ENCODE peak calls at places on chromosomes 12 and 14, in seven cellular contexts. One of them, this sample, is unnamed.

GRCh38 chr12:48985901-48986300 is 7.8 kb downstream of the WNT1 start:
- DNase-seq in AML-193: no peak
- DNase-seq in fibroblast of villous mesenchyme: no peak
- DNase-seq in stimulated activated CD4-positive, alpha-beta T cell treated with anti-CD3 and anti-CD28 coated beads, Interleukin-1b, Interleukin-23, amount 100 ng/mL, for 1 hour: no peak
- DNase-seq in astrocyte of the hippocampus: no peak
- DNase-seq in progenitor cell of endocrine pancreas: no peak
- DNase-seq in activated naive CD8-positive, alpha-beta T cell treated with anti-CD3 and anti-CD28 coated beads for 36 hours: no peak
- DNase-seq in this sample: no peak

GRCh38 chr14:102902086-102902485 is 20.4 kb upstream of the AMN start:
- DNase-seq in AML-193: no peak
- DNase-seq in fibroblast of villous mesenchyme: no peak
- DNase-seq in stimulated activated CD4-positive, alpha-beta T cell treated with anti-CD3 and anti-CD28 coated beads, Interleukin-1b, Interleukin-23, amount 100 ng/mL, for 1 hour: no peak
- DNase-seq in astrocyte of the hippocampus: no peak
- DNase-seq in progenitor cell of endocrine pancreas: no peak
- DNase-seq in activated naive CD8-positive, alpha-beta T cell treated with anti-CD3 and anti-CD28 coated beads for 36 hours: no peak
- DNase-seq in this sample: no peak

GRCh38 chr12:6228535-6229223 is 28.5 kb downstream of the CD9 start:
- DNase-seq in AML-193: no peak
- DNase-seq in fibroblast of villous mesenchyme: peak
- DNase-seq in stimulated activated CD4-positive, alpha-beta T cell treated with anti-CD3 and anti-CD28 coated beads, Interleukin-1b, Interleukin-23, amount 100 ng/mL, for 1 hour: no peak
- DNase-seq in astrocyte of the hippocampus: no peak
- DNase-seq in progenitor cell of endocrine pancreas: no peak
- DNase-seq in activated naive CD8-positive, alpha-beta T cell treated with anti-CD3 and anti-CD28 coated beads for 36 hours: no peak
- DNase-seq in this sample: no peak

GRCh38 chr14:52043690-52044089 is 25.2 kb downstream of the NID2 start:
- DNase-seq in AML-193: no peak
- DNase-seq in fibroblast of villous mesenchyme: peak
- DNase-seq in stimulated activated CD4-positive, alpha-beta T cell treated with anti-CD3 and anti-CD28 coated beads, Interleukin-1b, Interleukin-23, amount 100 ng/mL, for 1 hour: no peak
- DNase-seq in astrocyte of the hippocampus: no peak
- DNase-seq in progenitor cell of endocrine pancreas: peak
- DNase-seq in activated naive CD8-positive, alpha-beta T cell treated with anti-CD3 and anti-CD28 coated beads for 36 hours: peak
- DNase-seq in this sample: no peak

GRCh38 chr14:73245401-73246325 is 8.4 kb downstream of the PAPLN start:
- DNase-seq in AML-193: peak
- DNase-seq in fibroblast of villous mesenchyme: no peak
- DNase-seq in stimulated activated CD4-positive, alpha-beta T cell treated with anti-CD3 and anti-CD28 coated beads, Interleukin-1b, Interleukin-23, amount 100 ng/mL, for 1 hour: no peak
- DNase-seq in astrocyte of the hippocampus: peak
- DNase-seq in progenitor cell of endocrine pancreas: no peak
- DNase-seq in activated naive CD8-positive, alpha-beta T cell treated with anti-CD3 and anti-CD28 coated beads for 36 hours: peak
- DNase-seq in this sample: peak

GRCh38 chr12:13968281-13968680 is 13.1 kb downstream of the GRIN2B start:
- DNase-seq in AML-193: no peak
- DNase-seq in fibroblast of villous mesenchyme: no peak
- DNase-seq in stimulated activated CD4-positive, alpha-beta T cell treated with anti-CD3 and anti-CD28 coated beads, Interleukin-1b, Interleukin-23, amount 100 ng/mL, for 1 hour: no peak
- DNase-seq in astrocyte of the hippocampus: no peak
- DNase-seq in progenitor cell of endocrine pancreas: no peak
- DNase-seq in activated naive CD8-positive, alpha-beta T cell treated with anti-CD3 and anti-CD28 coated beads for 36 hours: no peak
- DNase-seq in this sample: no peak

GRCh38 chr12:59937148-59937547 is 341.3 kb downstream of the SLC16A7 start:
- DNase-seq in AML-193: no peak
- DNase-seq in fibroblast of villous mesenchyme: no peak
- DNase-seq in stimulated activated CD4-positive, alpha-beta T cell treated with anti-CD3 and anti-CD28 coated beads, Interleukin-1b, Interleukin-23, amount 100 ng/mL, for 1 hour: no peak
- DNase-seq in astrocyte of the hippocampus: peak
- DNase-seq in progenitor cell of endocrine pancreas: no peak
- DNase-seq in activated naive CD8-positive, alpha-beta T cell treated with anti-CD3 and anti-CD28 coated beads for 36 hours: no peak
- DNase-seq in this sample: no peak

GRCh38 chr12:67788118-67788517 is 139.6 kb downstream of the DYRK2 start:
- DNase-seq in AML-193: no peak
- DNase-seq in fibroblast of villous mesenchyme: no peak
- DNase-seq in stimulated activated CD4-positive, alpha-beta T cell treated with anti-CD3 and anti-CD28 coated beads, Interleukin-1b, Interleukin-23, amount 100 ng/mL, for 1 hour: no peak
- DNase-seq in astrocyte of the hippocampus: no peak
- DNase-seq in progenitor cell of endocrine pancreas: no peak
- DNase-seq in activated naive CD8-positive, alpha-beta T cell treated with anti-CD3 and anti-CD28 coated beads for 36 hours: no peak
- DNase-seq in this sample: no peak

GRCh38 chr12:104966677-104967076 is 8.6 kb upstream of the SLC41A2 start:
- DNase-seq in AML-193: no peak
- DNase-seq in fibroblast of villous mesenchyme: no peak
- DNase-seq in stimulated activated CD4-positive, alpha-beta T cell treated with anti-CD3 and anti-CD28 coated beads, Interleukin-1b, Interleukin-23, amount 100 ng/mL, for 1 hour: no peak
- DNase-seq in astrocyte of the hippocampus: no peak
- DNase-seq in progenitor cell of endocrine pancreas: no peak
- DNase-seq in activated naive CD8-positive, alpha-beta T cell treated with anti-CD3 and anti-CD28 coated beads for 36 hours: no peak
- DNase-seq in this sample: no peak

GRCh38 chr14:74891870-74892269 is 10.2 kb downstream of the DLST start:
- DNase-seq in AML-193: no peak
- DNase-seq in fibroblast of villous mesenchyme: peak
- DNase-seq in stimulated activated CD4-positive, alpha-beta T cell treated with anti-CD3 and anti-CD28 coated beads, Interleukin-1b, Interleukin-23, amount 100 ng/mL, for 1 hour: no peak
- DNase-seq in astrocyte of the hippocampus: peak
- DNase-seq in progenitor cell of endocrine pancreas: no peak
- DNase-seq in activated naive CD8-positive, alpha-beta T cell treated with anti-CD3 and anti-CD28 coated beads for 36 hours: no peak
- DNase-seq in this sample: no peak

GRCh38 chr14:96574633-96575191 is 72.5 kb downstream of the PAPOLA start:
- DNase-seq in AML-193: no peak
- DNase-seq in fibroblast of villous mesenchyme: no peak
- DNase-seq in stimulated activated CD4-positive, alpha-beta T cell treated with anti-CD3 and anti-CD28 coated beads, Interleukin-1b, Interleukin-23, amount 100 ng/mL, for 1 hour: no peak
- DNase-seq in astrocyte of the hippocampus: peak
- DNase-seq in progenitor cell of endocrine pancreas: no peak
- DNase-seq in activated naive CD8-positive, alpha-beta T cell treated with anti-CD3 and anti-CD28 coated beads for 36 hours: no peak
- DNase-seq in this sample: no peak

GRCh38 chr12:131390408-131391100 is 320.3 kb upstream of the SFSWAP start:
- DNase-seq in AML-193: no peak
- DNase-seq in fibroblast of villous mesenchyme: no peak
- DNase-seq in stimulated activated CD4-positive, alpha-beta T cell treated with anti-CD3 and anti-CD28 coated beads, Interleukin-1b, Interleukin-23, amount 100 ng/mL, for 1 hour: no peak
- DNase-seq in astrocyte of the hippocampus: peak
- DNase-seq in progenitor cell of endocrine pancreas: peak
- DNase-seq in activated naive CD8-positive, alpha-beta T cell treated with anti-CD3 and anti-CD28 coated beads for 36 hours: no peak
- DNase-seq in this sample: peak

GRCh38 chr12:57236224-57236924 is 6.9 kb downstream of the SHMT2 start:
- DNase-seq in AML-193: no peak
- DNase-seq in fibroblast of villous mesenchyme: no peak
- DNase-seq in stimulated activated CD4-positive, alpha-beta T cell treated with anti-CD3 and anti-CD28 coated beads, Interleukin-1b, Interleukin-23, amount 100 ng/mL, for 1 hour: no peak
- DNase-seq in astrocyte of the hippocampus: no peak
- DNase-seq in progenitor cell of endocrine pancreas: no peak
- DNase-seq in activated naive CD8-positive, alpha-beta T cell treated with anti-CD3 and anti-CD28 coated beads for 36 hours: no peak
- DNase-seq in this sample: no peak

GRCh38 chr14:102279282-102279681 is 25.7 kb downstream of the MOK start:
- DNase-seq in AML-193: no peak
- DNase-seq in fibroblast of villous mesenchyme: no peak
- DNase-seq in stimulated activated CD4-positive, alpha-beta T cell treated with anti-CD3 and anti-CD28 coated beads, Interleukin-1b, Interleukin-23, amount 100 ng/mL, for 1 hour: no peak
- DNase-seq in astrocyte of the hippocampus: no peak
- DNase-seq in progenitor cell of endocrine pancreas: no peak
- DNase-seq in activated naive CD8-positive, alpha-beta T cell treated with anti-CD3 and anti-CD28 coated beads for 36 hours: no peak
- DNase-seq in this sample: no peak

GRCh38 chr12:119415714-119416113 is 81.2 kb downstream of the CCDC60 start:
- DNase-seq in AML-193: no peak
- DNase-seq in fibroblast of villous mesenchyme: peak
- DNase-seq in stimulated activated CD4-positive, alpha-beta T cell treated with anti-CD3 and anti-CD28 coated beads, Interleukin-1b, Interleukin-23, amount 100 ng/mL, for 1 hour: no peak
- DNase-seq in astrocyte of the hippocampus: no peak
- DNase-seq in progenitor cell of endocrine pancreas: no peak
- DNase-seq in activated naive CD8-positive, alpha-beta T cell treated with anti-CD3 and anti-CD28 coated beads for 36 hours: no peak
- DNase-seq in this sample: no peak

GRCh38 chr12:113157218-113157859 is 7.8 kb downstream of the CFAP73 start:
- DNase-seq in AML-193: no peak
- DNase-seq in fibroblast of villous mesenchyme: no peak
- DNase-seq in stimulated activated CD4-positive, alpha-beta T cell treated with anti-CD3 and anti-CD28 coated beads, Interleukin-1b, Interleukin-23, amount 100 ng/mL, for 1 hour: no peak
- DNase-seq in astrocyte of the hippocampus: no peak
- DNase-seq in progenitor cell of endocrine pancreas: no peak
- DNase-seq in activated naive CD8-positive, alpha-beta T cell treated with anti-CD3 and anti-CD28 coated beads for 36 hours: no peak
- DNase-seq in this sample: no peak

GRCh38 chr14:38145142-38145541 is 62.6 kb upstream of the SSTR1 start:
- DNase-seq in AML-193: no peak
- DNase-seq in fibroblast of villous mesenchyme: no peak
- DNase-seq in stimulated activated CD4-positive, alpha-beta T cell treated with anti-CD3 and anti-CD28 coated beads, Interleukin-1b, Interleukin-23, amount 100 ng/mL, for 1 hour: no peak
- DNase-seq in astrocyte of the hippocampus: no peak
- DNase-seq in progenitor cell of endocrine pancreas: no peak
- DNase-seq in activated naive CD8-positive, alpha-beta T cell treated with anti-CD3 and anti-CD28 coated beads for 36 hours: no peak
- DNase-seq in this sample: no peak

GRCh38 chr12:128856035-128856790 is 2.9 kb downstream of the GLT1D1 start:
- DNase-seq in AML-193: no peak
- DNase-seq in fibroblast of villous mesenchyme: no peak
- DNase-seq in stimulated activated CD4-positive, alpha-beta T cell treated with anti-CD3 and anti-CD28 coated beads, Interleukin-1b, Interleukin-23, amount 100 ng/mL, for 1 hour: no peak
- DNase-seq in astrocyte of the hippocampus: no peak
- DNase-seq in progenitor cell of endocrine pancreas: no peak
- DNase-seq in activated naive CD8-positive, alpha-beta T cell treated with anti-CD3 and anti-CD28 coated beads for 36 hours: no peak
- DNase-seq in this sample: no peak

GRCh38 chr14:95575820-95576473 is 41.1 kb downstream of the GLRX5 start:
- DNase-seq in AML-193: no peak
- DNase-seq in fibroblast of villous mesenchyme: no peak
- DNase-seq in stimulated activated CD4-positive, alpha-beta T cell treated with anti-CD3 and anti-CD28 coated beads, Interleukin-1b, Interleukin-23, amount 100 ng/mL, for 1 hour: no peak
- DNase-seq in astrocyte of the hippocampus: no peak
- DNase-seq in progenitor cell of endocrine pancreas: no peak
- DNase-seq in activated naive CD8-positive, alpha-beta T cell treated with anti-CD3 and anti-CD28 coated beads for 36 hours: no peak
- DNase-seq in this sample: no peak

GRCh38 chr12:6961695-6962284 is 8.7 kb downstream of the PHB2 start:
- DNase-seq in AML-193: no peak
- DNase-seq in fibroblast of villous mesenchyme: peak
- DNase-seq in stimulated activated CD4-positive, alpha-beta T cell treated with anti-CD3 and anti-CD28 coated beads, Interleukin-1b, Interleukin-23, amount 100 ng/mL, for 1 hour: no peak
- DNase-seq in astrocyte of the hippocampus: peak
- DNase-seq in progenitor cell of endocrine pancreas: peak
- DNase-seq in activated naive CD8-positive, alpha-beta T cell treated with anti-CD3 and anti-CD28 coated beads for 36 hours: peak
- DNase-seq in this sample: peak

GRCh38 chr14:65432361-65432948 is 19.9 kb downstream of the FUT8 start:
- DNase-seq in AML-193: no peak
- DNase-seq in fibroblast of villous mesenchyme: no peak
- DNase-seq in stimulated activated CD4-positive, alpha-beta T cell treated with anti-CD3 and anti-CD28 coated beads, Interleukin-1b, Interleukin-23, amount 100 ng/mL, for 1 hour: no peak
- DNase-seq in astrocyte of the hippocampus: peak
- DNase-seq in progenitor cell of endocrine pancreas: no peak
- DNase-seq in activated naive CD8-positive, alpha-beta T cell treated with anti-CD3 and anti-CD28 coated beads for 36 hours: no peak
- DNase-seq in this sample: no peak

GRCh38 chr14:105414456-105415371 is 4.9 kb upstream of the MTA1 start:
- DNase-seq in AML-193: peak
- DNase-seq in fibroblast of villous mesenchyme: peak
- DNase-seq in stimulated activated CD4-positive, alpha-beta T cell treated with anti-CD3 and anti-CD28 coated beads, Interleukin-1b, Interleukin-23, amount 100 ng/mL, for 1 hour: peak
- DNase-seq in astrocyte of the hippocampus: peak
- DNase-seq in progenitor cell of endocrine pancreas: peak
- DNase-seq in activated naive CD8-positive, alpha-beta T cell treated with anti-CD3 and anti-CD28 coated beads for 36 hours: peak
- DNase-seq in this sample: peak

GRCh38 chr12:50102648-50103309 is 1.0 kb upstream of the GPD1 start:
- DNase-seq in AML-193: no peak
- DNase-seq in fibroblast of villous mesenchyme: no peak
- DNase-seq in stimulated activated CD4-positive, alpha-beta T cell treated with anti-CD3 and anti-CD28 coated beads, Interleukin-1b, Interleukin-23, amount 100 ng/mL, for 1 hour: no peak
- DNase-seq in astrocyte of the hippocampus: no peak
- DNase-seq in progenitor cell of endocrine pancreas: no peak
- DNase-seq in activated naive CD8-positive, alpha-beta T cell treated with anti-CD3 and anti-CD28 coated beads for 36 hours: no peak
- DNase-seq in this sample: no peak

GRCh38 chr14:78278464-78278863 is 108.3 kb downstream of the NRXN3 start:
- DNase-seq in AML-193: no peak
- DNase-seq in fibroblast of villous mesenchyme: no peak
- DNase-seq in stimulated activated CD4-positive, alpha-beta T cell treated with anti-CD3 and anti-CD28 coated beads, Interleukin-1b, Interleukin-23, amount 100 ng/mL, for 1 hour: no peak
- DNase-seq in astrocyte of the hippocampus: no peak
- DNase-seq in progenitor cell of endocrine pancreas: no peak
- DNase-seq in activated naive CD8-positive, alpha-beta T cell treated with anti-CD3 and anti-CD28 coated beads for 36 hours: no peak
- DNase-seq in this sample: no peak

GRCh38 chr12:115404761-115405470 is 720.9 kb upstream of the TBX3 start:
- DNase-seq in AML-193: no peak
- DNase-seq in fibroblast of villous mesenchyme: peak
- DNase-seq in stimulated activated CD4-positive, alpha-beta T cell treated with anti-CD3 and anti-CD28 coated beads, Interleukin-1b, Interleukin-23, amount 100 ng/mL, for 1 hour: no peak
- DNase-seq in astrocyte of the hippocampus: peak
- DNase-seq in progenitor cell of endocrine pancreas: no peak
- DNase-seq in activated naive CD8-positive, alpha-beta T cell treated with anti-CD3 and anti-CD28 coated beads for 36 hours: no peak
- DNase-seq in this sample: no peak

GRCh38 chr12:132389066-132389465 is 59.7 kb upstream of the GALNT9 start:
- DNase-seq in AML-193: no peak
- DNase-seq in fibroblast of villous mesenchyme: no peak
- DNase-seq in stimulated activated CD4-positive, alpha-beta T cell treated with anti-CD3 and anti-CD28 coated beads, Interleukin-1b, Interleukin-23, amount 100 ng/mL, for 1 hour: no peak
- DNase-seq in astrocyte of the hippocampus: no peak
- DNase-seq in progenitor cell of endocrine pancreas: no peak
- DNase-seq in activated naive CD8-positive, alpha-beta T cell treated with anti-CD3 and anti-CD28 coated beads for 36 hours: no peak
- DNase-seq in this sample: no peak

GRCh38 chr12:43653289-43653915 is 101.4 kb upstream of the ADAMTS20 start:
- DNase-seq in AML-193: no peak
- DNase-seq in fibroblast of villous mesenchyme: peak
- DNase-seq in stimulated activated CD4-positive, alpha-beta T cell treated with anti-CD3 and anti-CD28 coated beads, Interleukin-1b, Interleukin-23, amount 100 ng/mL, for 1 hour: no peak
- DNase-seq in astrocyte of the hippocampus: no peak
- DNase-seq in progenitor cell of endocrine pancreas: no peak
- DNase-seq in activated naive CD8-positive, alpha-beta T cell treated with anti-CD3 and anti-CD28 coated beads for 36 hours: no peak
- DNase-seq in this sample: no peak

GRCh38 chr12:5872745-5873144 is 72.3 kb downstream of the ANO2 start:
- DNase-seq in AML-193: no peak
- DNase-seq in fibroblast of villous mesenchyme: peak
- DNase-seq in stimulated activated CD4-positive, alpha-beta T cell treated with anti-CD3 and anti-CD28 coated beads, Interleukin-1b, Interleukin-23, amount 100 ng/mL, for 1 hour: no peak
- DNase-seq in astrocyte of the hippocampus: peak
- DNase-seq in progenitor cell of endocrine pancreas: no peak
- DNase-seq in activated naive CD8-positive, alpha-beta T cell treated with anti-CD3 and anti-CD28 coated beads for 36 hours: no peak
- DNase-seq in this sample: peak

GRCh38 chr12:65728913-65729793 is 95.1 kb upstream of the HMGA2 start:
- DNase-seq in AML-193: no peak
- DNase-seq in fibroblast of villous mesenchyme: peak
- DNase-seq in stimulated activated CD4-positive, alpha-beta T cell treated with anti-CD3 and anti-CD28 coated beads, Interleukin-1b, Interleukin-23, amount 100 ng/mL, for 1 hour: no peak
- DNase-seq in astrocyte of the hippocampus: peak
- DNase-seq in progenitor cell of endocrine pancreas: peak
- DNase-seq in activated naive CD8-positive, alpha-beta T cell treated with anti-CD3 and anti-CD28 coated beads for 36 hours: no peak
- DNase-seq in this sample: no peak

GRCh38 chr14:102731101-102731870 is 46.0 kb upstream of the TRAF3 start:
- DNase-seq in AML-193: no peak
- DNase-seq in fibroblast of villous mesenchyme: no peak
- DNase-seq in stimulated activated CD4-positive, alpha-beta T cell treated with anti-CD3 and anti-CD28 coated beads, Interleukin-1b, Interleukin-23, amount 100 ng/mL, for 1 hour: no peak
- DNase-seq in astrocyte of the hippocampus: no peak
- DNase-seq in progenitor cell of endocrine pancreas: no peak
- DNase-seq in activated naive CD8-positive, alpha-beta T cell treated with anti-CD3 and anti-CD28 coated beads for 36 hours: no peak
- DNase-seq in this sample: no peak

GRCh38 chr12:123898673-123899072 is 74.0 kb downstream of the CCDC92 start:
- DNase-seq in AML-193: no peak
- DNase-seq in fibroblast of villous mesenchyme: no peak
- DNase-seq in stimulated activated CD4-positive, alpha-beta T cell treated with anti-CD3 and anti-CD28 coated beads, Interleukin-1b, Interleukin-23, amount 100 ng/mL, for 1 hour: no peak
- DNase-seq in astrocyte of the hippocampus: no peak
- DNase-seq in progenitor cell of endocrine pancreas: no peak
- DNase-seq in activated naive CD8-positive, alpha-beta T cell treated with anti-CD3 and anti-CD28 coated beads for 36 hours: no peak
- DNase-seq in this sample: no peak

This sample was measured in OCI-M1.